ENCODE peak calls at places on chromosomes 4 and X, in six cellular contexts. One of them, this sample, is unnamed.

GRCh38 chrX:118588715-118589114 is 93.1 kb downstream of the DOCK11 start:
- DNase-seq in M059J: no peak
- DNase-seq in NCI-H460: no peak
- DNase-seq in sigmoid colon: no peak
- DNase-seq in lower lobe of right lung: no peak
- DNase-seq in naive thymus-derived CD4-positive, alpha-beta T cell: no peak
- DNase-seq in this sample: no peak

GRCh38 chr4:6892190-6892908 is 17.3 kb upstream of the TBC1D14 start:
- DNase-seq in lower lobe of right lung: peak; percentile 62
- DNase-seq in NCI-H460: no peak
- DNase-seq in sigmoid colon: peak; percentile 77
- DNase-seq in naive thymus-derived CD4-positive, alpha-beta T cell: no peak
- DNase-seq in M059J: peak; percentile 72
- DNase-seq in this sample: peak; percentile 89

GRCh38 chrX:106932960-106933537 is 12.8 kb downstream of the CLDN2 start:
- DNase-seq in sigmoid colon: no peak
- DNase-seq in M059J: no peak
- DNase-seq in NCI-H460: no peak
- DNase-seq in lower lobe of right lung: no peak
- DNase-seq in naive thymus-derived CD4-positive, alpha-beta T cell: no peak
- DNase-seq in this sample: no peak

GRCh38 chr4:126647320-126647719 is 985.4 kb upstream of the INTU start:
- DNase-seq in sigmoid colon: no peak
- DNase-seq in NCI-H460: no peak
- DNase-seq in lower lobe of right lung: no peak
- DNase-seq in M059J: no peak
- DNase-seq in naive thymus-derived CD4-positive, alpha-beta T cell: no peak
- DNase-seq in this sample: no peak

GRCh38 chrX:12617241-12617640 is 174.0 kb upstream of the PRPS2 start:
- DNase-seq in M059J: no peak
- DNase-seq in lower lobe of right lung: no peak
- DNase-seq in NCI-H460: no peak
- DNase-seq in sigmoid colon: no peak
- DNase-seq in naive thymus-derived CD4-positive, alpha-beta T cell: no peak
- DNase-seq in this sample: no peak

GRCh38 chr4:4719446-4719845 is 140.0 kb upstream of the MSX1 start:
- DNase-seq in lower lobe of right lung: no peak
- DNase-seq in naive thymus-derived CD4-positive, alpha-beta T cell: no peak
- DNase-seq in NCI-H460: no peak
- DNase-seq in sigmoid colon: no peak
- DNase-seq in M059J: no peak
- DNase-seq in this sample: no peak

GRCh38 chr4:6449335-6449734 is 23.1 kb downstream of the PPP2R2C start:
- DNase-seq in NCI-H460: no peak
- DNase-seq in sigmoid colon: no peak
- DNase-seq in lower lobe of right lung: no peak
- DNase-seq in M059J: no peak
- DNase-seq in naive thymus-derived CD4-positive, alpha-beta T cell: no peak
- DNase-seq in this sample: no peak

GRCh38 chrX:134990475-134991473 is at the start of gene SMIM10:
- DNase-seq in NCI-H460: peak; percentile 32
- DNase-seq in sigmoid colon: peak; percentile 87
- DNase-seq in naive thymus-derived CD4-positive, alpha-beta T cell: peak; percentile 46
- DNase-seq in M059J: peak; percentile 93
- DNase-seq in lower lobe of right lung: peak; percentile 71
- DNase-seq in this sample: peak; percentile 83

GRCh38 chr4:149009223-149009622 is 567.0 kb upstream of the NR3C2 start:
- DNase-seq in naive thymus-derived CD4-positive, alpha-beta T cell: no peak
- DNase-seq in sigmoid colon: no peak
- DNase-seq in lower lobe of right lung: no peak
- DNase-seq in M059J: no peak
- DNase-seq in NCI-H460: no peak
- DNase-seq in this sample: no peak

GRCh38 chr4:185730387-185730786 is 81.6 kb downstream of the SORBS2 start:
- DNase-seq in M059J: peak; percentile 34
- DNase-seq in naive thymus-derived CD4-positive, alpha-beta T cell: no peak
- DNase-seq in NCI-H460: no peak
- DNase-seq in sigmoid colon: no peak
- DNase-seq in lower lobe of right lung: no peak
- DNase-seq in this sample: no peak

GRCh38 chrX:123322531-123322930 is 138.5 kb downstream of the GRIA3 start:
- DNase-seq in M059J: no peak
- DNase-seq in lower lobe of right lung: no peak
- DNase-seq in NCI-H460: no peak
- DNase-seq in naive thymus-derived CD4-positive, alpha-beta T cell: no peak
- DNase-seq in sigmoid colon: no peak
- DNase-seq in this sample: no peak

GRCh38 chr4:150501019-150501727 is 80.8 kb upstream of the MAB21L2 start:
- DNase-seq in naive thymus-derived CD4-positive, alpha-beta T cell: no peak
- DNase-seq in NCI-H460: peak; percentile 17
- DNase-seq in lower lobe of right lung: no peak
- DNase-seq in sigmoid colon: no peak
- DNase-seq in M059J: peak; percentile 63
- DNase-seq in this sample: no peak

GRCh38 chr4:61493041-61493440 is 292.9 kb downstream of the ADGRL3 start:
- DNase-seq in lower lobe of right lung: no peak
- DNase-seq in NCI-H460: no peak
- DNase-seq in sigmoid colon: no peak
- DNase-seq in M059J: no peak
- DNase-seq in naive thymus-derived CD4-positive, alpha-beta T cell: no peak
- DNase-seq in this sample: no peak

GRCh38 chrX:24190500-24191156 is 41.1 kb downstream of the ZFX start:
- DNase-seq in naive thymus-derived CD4-positive, alpha-beta T cell: no peak
- DNase-seq in lower lobe of right lung: no peak
- DNase-seq in M059J: no peak
- DNase-seq in NCI-H460: no peak
- DNase-seq in sigmoid colon: no peak
- DNase-seq in this sample: no peak

GRCh38 chr4:10112658-10113284 is 3.8 kb downstream of the WDR1 start:
- DNase-seq in M059J: no peak
- DNase-seq in sigmoid colon: no peak
- DNase-seq in naive thymus-derived CD4-positive, alpha-beta T cell: no peak
- DNase-seq in NCI-H460: no peak
- DNase-seq in lower lobe of right lung: no peak
- DNase-seq in this sample: no peak

GRCh38 chrX:131795442-131796229 is 227.5 kb upstream of the STK26 start:
- DNase-seq in sigmoid colon: no peak
- DNase-seq in NCI-H460: no peak
- DNase-seq in lower lobe of right lung: no peak
- DNase-seq in M059J: no peak
- DNase-seq in naive thymus-derived CD4-positive, alpha-beta T cell: no peak
- DNase-seq in this sample: no peak

GRCh38 chrX:115260330-115260729 is 26.4 kb upstream of the LRCH2 start:
- DNase-seq in lower lobe of right lung: no peak
- DNase-seq in naive thymus-derived CD4-positive, alpha-beta T cell: no peak
- DNase-seq in NCI-H460: no peak
- DNase-seq in sigmoid colon: no peak
- DNase-seq in M059J: peak; percentile 73
- DNase-seq in this sample: no peak

GRCh38 chr4:140635606-140636005 is 66.8 kb upstream of the UCP1 start:
- DNase-seq in sigmoid colon: no peak
- DNase-seq in lower lobe of right lung: peak; percentile 61
- DNase-seq in M059J: peak; percentile 38
- DNase-seq in NCI-H460: no peak
- DNase-seq in naive thymus-derived CD4-positive, alpha-beta T cell: no peak
- DNase-seq in this sample: no peak

GRCh38 chr4:116702949-116703348 is 382.4 kb downstream of the TRAM1L1 start:
- DNase-seq in sigmoid colon: no peak
- DNase-seq in NCI-H460: no peak
- DNase-seq in M059J: peak; percentile 1
- DNase-seq in naive thymus-derived CD4-positive, alpha-beta T cell: no peak
- DNase-seq in lower lobe of right lung: no peak
- DNase-seq in this sample: no peak

GRCh38 chr4:189033801-189034347 is 894.6 kb downstream of the TRIML1 start:
- DNase-seq in NCI-H460: no peak
- DNase-seq in lower lobe of right lung: no peak
- DNase-seq in sigmoid colon: no peak
- DNase-seq in M059J: no peak
- DNase-seq in naive thymus-derived CD4-positive, alpha-beta T cell: no peak
- DNase-seq in this sample: no peak

GRCh38 chrX:54529166-54529558 is 857 bp upstream of the GNL3L start:
- DNase-seq in sigmoid colon: no peak
- DNase-seq in lower lobe of right lung: no peak
- DNase-seq in M059J: no peak
- DNase-seq in NCI-H460: no peak
- DNase-seq in naive thymus-derived CD4-positive, alpha-beta T cell: no peak
- DNase-seq in this sample: no peak

GRCh38 chr4:174423257-174423944 is 98.9 kb downstream of the HPGD start:
- DNase-seq in lower lobe of right lung: no peak
- DNase-seq in sigmoid colon: no peak
- DNase-seq in M059J: peak; percentile 85
- DNase-seq in NCI-H460: peak; percentile 81
- DNase-seq in naive thymus-derived CD4-positive, alpha-beta T cell: no peak
- DNase-seq in this sample: peak; percentile 43

GRCh38 chr4:170420255-170420693 is 330.5 kb upstream of the AADAT start:
- DNase-seq in sigmoid colon: no peak
- DNase-seq in NCI-H460: no peak
- DNase-seq in naive thymus-derived CD4-positive, alpha-beta T cell: no peak
- DNase-seq in lower lobe of right lung: no peak
- DNase-seq in M059J: peak; percentile 5
- DNase-seq in this sample: no peak

GRCh38 chr4:151940926-151941617 is 180.3 kb upstream of the GATB start:
- DNase-seq in sigmoid colon: no peak
- DNase-seq in naive thymus-derived CD4-positive, alpha-beta T cell: no peak
- DNase-seq in NCI-H460: no peak
- DNase-seq in M059J: no peak
- DNase-seq in lower lobe of right lung: no peak
- DNase-seq in this sample: no peak

GRCh38 chr4:180828455-180829018 is 1414.7 kb upstream of the TENM3 start:
- DNase-seq in M059J: peak; percentile 66
- DNase-seq in lower lobe of right lung: no peak
- DNase-seq in naive thymus-derived CD4-positive, alpha-beta T cell: no peak
- DNase-seq in sigmoid colon: no peak
- DNase-seq in NCI-H460: peak; percentile 15
- DNase-seq in this sample: no peak

GRCh38 chr4:72442715-72443114 is 126.3 kb downstream of the ADAMTS3 start:
- DNase-seq in M059J: peak; percentile 3
- DNase-seq in sigmoid colon: no peak
- DNase-seq in lower lobe of right lung: no peak
- DNase-seq in NCI-H460: no peak
- DNase-seq in naive thymus-derived CD4-positive, alpha-beta T cell: no peak
- DNase-seq in this sample: no peak

This sample was measured in K562.